ENCODE peak calls at places on chromosomes 2 and 18, in five cellular contexts. V is uterus, T is hepatocyte, H is A673, S is skeletal muscle cell. B is an unnamed sample.
A peak's percentile ranks its signal among the peaks of the same experiment; 100 is the strongest.

GRCh38 chr2:191641609-191642008 is 36.3 kb upstream of the NABP1 start:
- DNase-seq in V (no peak), T (no peak), H (no peak), S (no peak), B (no peak)

GRCh38 chr2:122514451-122514996 is 759.1 kb downstream of the TSN start:
- DNase-seq in V (no peak), T (no peak), H (peak; percentile 69), S (peak; percentile 36), B (no peak)

GRCh38 chr2:18319987-18320386 is 240.5 kb downstream of the RDH14 start:
- DNase-seq in V (no peak), T (no peak), H (no peak), S (no peak), B (no peak)

GRCh38 chr2:8337321-8337720 is 344.5 kb upstream of the ID2 start:
- DNase-seq in V (no peak), T (no peak), H (no peak), S (no peak), B (no peak)

GRCh38 chr2:46073540-46074018 is 223.6 kb upstream of the EPAS1 start:
- DNase-seq in V (no peak), T (peak; percentile 41), H (peak; percentile 49), S (peak; percentile 87), B (peak; percentile 82)

GRCh38 chr2:226431301-226431955 is 368.2 kb downstream of the IRS1 start:
- DNase-seq in V (no peak), T (no peak), H (peak; percentile 97), S (no peak), B (no peak)

GRCh38 chr2:238106339-238106697 is 6.2 kb downstream of the ESPNL start:
- DNase-seq in V (no peak), T (peak; percentile 6), H (no peak), S (no peak), B (no peak)

GRCh38 chr18:56889621-56890020 is 238.5 kb downstream of the WDR7 start:
- DNase-seq in V (no peak), T (no peak), H (no peak), S (no peak), B (no peak)

GRCh38 chr2:181231886-181232644 is 225.1 kb upstream of the ITGA4 start:
- DNase-seq in V (no peak), T (no peak), H (no peak), S (no peak), B (no peak)

GRCh38 chr2:239498981-239499633 is 98.3 kb upstream of the HDAC4 start:
- DNase-seq in V (peak; percentile 82), T (peak; percentile 35), H (no peak), S (no peak), B (no peak)

GRCh38 chr2:229774237-229774636 is 59.9 kb upstream of the DNER start:
- DNase-seq in V (no peak), T (no peak), H (no peak), S (no peak), B (no peak)

GRCh38 chr18:48848641-48849143 is 102.1 kb downstream of the SMAD7 start:
- DNase-seq in V (no peak), T (no peak), H (no peak), S (no peak), B (no peak)

GRCh38 chr2:96315400-96316071 is 9.6 kb upstream of the ITPRIPL1 start:
- DNase-seq in V (no peak), T (no peak), H (peak; percentile 65), S (peak; percentile 27), B (no peak)

GRCh38 chr2:38586926-38587325 is 15.8 kb downstream of the HNRNPLL start:
- DNase-seq in V (no peak), T (no peak), H (peak; percentile 41), S (no peak), B (no peak)

GRCh38 chr2:196587061-196587460 is 52.5 kb upstream of the CCDC150 start:
- DNase-seq in V (no peak), T (no peak), H (no peak), S (no peak), B (no peak)
- H3K4me3 ChIP-seq in V (no peak overlapping the region), T (no peak overlapping the region), H (no peak overlapping the region), S (no peak overlapping the region), B (no peak overlapping the region)

GRCh38 chr2:205906419-205906818 is 179.6 kb downstream of the INO80D start:
- DNase-seq in V (no peak), T (no peak), H (no peak), S (no peak), B (no peak)

GRCh38 chr2:205902899-205903236 is 183.1 kb downstream of the INO80D start:
- DNase-seq in V (no peak), T (no peak), H (no peak), S (no peak), B (no peak)

GRCh38 chr2:205902041-205902898 is 183.7 kb downstream of the INO80D start:
- DNase-seq in V (no peak), T (peak; percentile 75), H (peak; percentile 10), S (no peak), B (no peak)

GRCh38 chr2:205904873-205905272 is 181.1 kb downstream of the INO80D start:
- DNase-seq in V (no peak), T (no peak), H (no peak), S (no peak), B (no peak)

DNA sequence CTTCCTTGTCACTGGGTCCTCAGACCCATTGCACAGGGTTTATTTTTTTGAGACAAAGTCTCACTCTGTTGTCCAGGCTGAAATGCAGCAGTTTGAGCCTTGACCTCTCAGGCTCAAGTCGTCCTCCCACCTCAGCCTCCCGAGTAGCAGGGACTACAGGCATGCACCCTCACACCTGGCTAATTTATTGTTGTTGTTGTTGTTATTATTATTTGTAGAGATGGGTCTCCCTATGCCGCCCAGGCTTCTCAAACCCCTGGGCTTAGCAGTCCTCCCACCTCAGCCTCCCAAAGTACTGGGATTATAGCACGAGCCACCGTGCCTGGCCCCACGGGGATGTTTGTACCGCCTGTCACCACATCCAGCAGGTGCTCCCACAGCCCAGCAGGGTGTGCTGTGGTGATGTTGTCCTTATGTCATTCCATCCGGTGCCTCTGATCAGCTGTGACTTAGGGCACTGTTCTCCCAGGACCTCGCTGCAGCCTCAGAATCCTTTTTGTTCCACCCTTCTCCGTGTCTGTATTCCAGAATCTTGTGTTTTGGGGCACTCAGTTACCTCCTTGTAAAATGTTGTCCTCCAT is 182.3 kb downstream of the INO80D start:
- DNase-seq in V (no peak), T (peak; percentile 59), H (peak; percentile 50), S (no peak), B (no peak)
- H3K4me3 ChIP-seq in V (no peak overlapping the region), T (no peak overlapping the region), H (no peak overlapping the region), S (no peak overlapping the region), B (no peak overlapping the region)

DNA sequence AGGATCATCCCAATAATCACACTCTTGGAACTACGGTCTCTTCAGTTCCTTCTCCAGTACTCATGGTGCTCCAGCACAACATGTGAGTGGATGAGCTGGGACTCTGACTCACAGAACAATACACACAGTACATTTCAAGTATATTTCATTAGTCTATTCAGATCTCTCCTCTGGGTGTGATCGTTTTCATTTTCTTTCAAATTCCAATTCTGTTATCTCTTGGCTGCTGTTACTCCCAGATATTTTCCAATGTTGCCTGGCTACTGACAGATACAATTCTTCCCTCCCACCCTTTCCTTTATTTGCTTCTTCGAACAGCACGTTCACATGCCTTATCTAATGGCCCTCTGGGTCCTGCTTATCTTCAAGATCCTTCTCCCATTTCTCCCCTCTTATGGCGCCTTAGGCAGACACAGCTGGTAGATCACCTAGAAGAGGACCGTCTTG is 216.0 kb downstream of the ACKR3 start:
- DNase-seq in V (no peak), T (no peak), H (no peak), S (no peak), B (no peak)
- H3K4me3 ChIP-seq in V (no peak overlapping the region), T (no peak overlapping the region), H (no peak overlapping the region), S (no peak overlapping the region), B (no peak overlapping the region)

DNA sequence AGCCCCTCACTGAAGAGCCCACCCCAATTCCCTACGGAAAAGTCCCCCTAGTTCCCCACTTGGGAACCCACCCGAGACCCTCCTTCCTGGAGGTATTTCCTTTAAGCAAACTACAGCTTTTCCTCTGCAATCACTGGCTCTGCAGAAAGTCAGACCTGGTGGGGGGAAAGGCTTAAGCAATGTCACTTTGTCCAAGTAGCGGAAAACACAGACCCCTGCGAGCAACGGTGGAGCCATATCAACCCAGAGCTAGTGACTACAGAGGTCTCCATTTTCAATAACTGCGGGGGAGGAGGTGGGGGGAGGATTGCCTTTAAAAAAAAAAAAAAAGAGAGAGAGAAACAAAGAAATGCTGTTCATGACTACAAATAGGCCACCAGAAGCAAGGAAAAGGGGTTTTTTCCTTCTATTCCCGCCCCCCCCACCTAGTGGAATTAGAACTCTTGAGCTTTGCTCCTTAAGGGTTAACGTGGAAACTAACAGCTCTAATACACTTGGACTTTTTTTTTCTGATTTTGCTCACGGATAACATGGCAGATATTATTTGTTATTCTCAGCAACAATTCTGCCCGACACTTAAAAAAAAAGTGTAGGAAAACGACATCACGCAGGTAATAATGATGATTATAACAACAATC is 1.1 kb upstream of the FRZB start:
- DNase-seq in V (no peak), T (no peak), H (no peak), S (no peak), B (no peak)
- H3K4me3 ChIP-seq in V (peak overlapping the region; percentile 42), T (peak overlapping the region; percentile 52), H (peak overlapping the region; percentile 50), S (peak overlapping the region; percentile 52), B (peak overlapping the region; percentile 52)

GRCh38 chr18:68439672-68440071 is 275.2 kb downstream of the TMX3 start:
- DNase-seq in V (no peak), T (no peak), H (peak; percentile 80), S (no peak), B (no peak)

GRCh38 chr18:68441241-68441640 is 273.7 kb downstream of the TMX3 start:
- DNase-seq in V (no peak), T (no peak), H (peak; percentile 58), S (no peak), B (no peak)

GRCh38 chr18:68438536-68438935 is 276.4 kb downstream of the TMX3 start:
- DNase-seq in V (no peak), T (no peak), H (no peak), S (no peak), B (no peak)

GRCh38 chr18:68440433-68440832 is 274.5 kb downstream of the TMX3 start:
- DNase-seq in V (no peak), T (no peak), H (no peak), S (no peak), B (no peak)

GRCh38 chr18:68438983-68439382 is 275.9 kb downstream of the TMX3 start:
- DNase-seq in V (no peak), T (no peak), H (peak; percentile 92), S (peak; percentile 71), B (no peak)
- H3K4me3 ChIP-seq in V (no peak overlapping the region), T (no peak overlapping the region), H (no peak overlapping the region), S (no peak overlapping the region), B (no peak overlapping the region)

GRCh38 chr2:219551412-219551811 is 7.6 kb downstream of the TMEM198 start:
- DNase-seq in V (peak; percentile 52), T (peak; percentile 66), H (no peak), S (no peak), B (no peak)
- H3K4me3 ChIP-seq in V (peak overlapping the region; percentile 45), T (no peak overlapping the region), H (peak overlapping the region; percentile 59), S (peak overlapping the region; percentile 71), B (peak overlapping the region; percentile 69)

GRCh38 chr2:28665041-28665704 is 86.5 kb upstream of the PPP1CB start:
- DNase-seq in V (peak; percentile 81), T (peak; percentile 83), H (peak; percentile 83), S (peak; percentile 87), B (no peak)

GRCh38 chr2:28662468-28663095 is 89.0 kb upstream of the PPP1CB start:
- DNase-seq in V (peak; percentile 74), T (peak; percentile 71), H (no peak), S (peak; percentile 56), B (no peak)

GRCh38 chr2:28663359-28663758 is 88.3 kb upstream of the PPP1CB start:
- DNase-seq in V (no peak), T (peak; percentile 46), H (no peak), S (no peak), B (peak; percentile 45)

GRCh38 chr2:28662044-28662443 is 89.6 kb upstream of the PPP1CB start:
- DNase-seq in V (no peak), T (peak; percentile 61), H (no peak), S (no peak), B (no peak)

GRCh38 chr2:28664120-28664842 is 87.3 kb upstream of the PPP1CB start:
- DNase-seq in V (peak; percentile 69), T (peak; percentile 78), H (no peak), S (no peak), B (no peak)
- H3K4me3 ChIP-seq in V (no peak overlapping the region), T (no peak overlapping the region), H (no peak overlapping the region), S (no peak overlapping the region), B (no peak overlapping the region)